ENCODE peak calls at places on chromosomes 11 and 22, in eight cellular contexts. T is psoas muscle; Y is stimulated activated CD8-positive, alpha-beta memory T cell treated with anti-CD3 and anti-CD28 coated beads, Interleukin-7, amount 100 ng/mL, for 4 hours; Z is activated CD4-positive, CD25-positive, alpha-beta regulatory T cell; U is T follicular helper cell; G is cardiac fibroblast; M is activated CD4-positive, alpha-beta T cell treated with anti-CD3 and anti-CD28 coated beads, Interleukin-2, amount 50 U/mL, for 48 hours; I is adipocyte. W is an unnamed sample.

GRCh38 chr11:87281496-87281895 is 243.8 kb downstream of the TMEM135 start:
- DNase-seq in T (no peak), Y (no peak), Z (no peak), U (no peak), G (peak), M (no peak), I (peak), W (no peak)

GRCh38 chr22:49292909-49293308 is 534.8 kb downstream of the BRD1 start:
- DNase-seq in T (no peak), Y (no peak), Z (no peak), U (no peak), G (no peak), M (no peak), I (no peak), W (no peak)

GRCh38 chr11:47466201-47466600 is 17.3 kb upstream of the RAPSN start:
- DNase-seq in T (no peak), Y (no peak), Z (no peak), U (no peak), G (peak), M (no peak), I (peak), W (no peak)

GRCh38 chr11:95939091-95939490 is 15.2 kb upstream of the MTMR2 start:
- DNase-seq in T (no peak), Y (no peak), Z (no peak), U (no peak), G (peak), M (no peak), I (no peak), W (no peak)

GRCh38 chr22:33757443-33758124 is 162.7 kb downstream of the LARGE1 start:
- DNase-seq in T (no peak), Y (no peak), Z (no peak), U (no peak), G (no peak), M (no peak), I (no peak), W (no peak)

GRCh38 chr11:44305149-44305642 is 4.7 kb downstream of the ALX4 start:
- DNase-seq in T (no peak), Y (no peak), Z (no peak), U (no peak), G (no peak), M (no peak), I (peak), W (no peak)

GRCh38 chr11:132056689-132057088 is 686.3 kb downstream of the NTM start:
- DNase-seq in T (no peak), Y (no peak), Z (no peak), U (no peak), G (peak), M (no peak), I (peak), W (no peak)

GRCh38 chr22:38266120-38266519 is 6.7 kb downstream of the TMEM184B start:
- DNase-seq in T (no peak), Y (no peak), Z (no peak), U (no peak), G (no peak), M (no peak), I (no peak), W (no peak)

GRCh38 chr11:122697636-122698167 is 42.2 kb downstream of the UBASH3B start:
- DNase-seq in T (no peak), Y (no peak), Z (no peak), U (peak), G (peak), M (no peak), I (no peak), W (peak)

GRCh38 chr22:26479043-26479791 is 4.4 kb downstream of the HPS4 start:
- DNase-seq in T (no peak), Y (no peak), Z (no peak), U (no peak), G (no peak), M (no peak), I (no peak), W (no peak)

GRCh38 chr22:22866381-22867111 is 21.1 kb upstream of the IGLL5 start:
- DNase-seq in T (no peak), Y (no peak), Z (no peak), U (no peak), G (peak), M (no peak), I (no peak), W (no peak)

GRCh38 chr11:65968600-65969482 is 7.3 kb downstream of the SART1 start:
- DNase-seq in T (no peak), Y (no peak), Z (no peak), U (no peak), G (no peak), M (no peak), I (no peak), W (no peak)

GRCh38 chr22:24796860-24797259 is 9.2 kb upstream of the SGSM1 start:
- DNase-seq in T (no peak), Y (no peak), Z (no peak), U (no peak), G (no peak), M (no peak), I (no peak), W (no peak)

GRCh38 chr11:69820441-69820840 is 1.2 kb upstream of the FGF3 start:
- DNase-seq in T (no peak), Y (no peak), Z (no peak), U (no peak), G (no peak), M (no peak), I (no peak), W (no peak)